ENCODE peak calls at places on chromosomes 3 and 15, in six cellular contexts. B is K562, K is A549, I is upper lobe of left lung, P is GM12878, Z is HepG2. M is an unnamed sample.

GRCh38 chr15:99312794-99313193 is 61.5 kb downstream of the LRRC28 start:
- ATAC-seq in I (no peak), B (no peak), K (no peak), P (no peak), Z (no peak), M (no peak)

GRCh38 chr3:66386011-66386924 is 114.6 kb downstream of the LRIG1 start:
- ATAC-seq in P (peak), K (no peak), I (no peak), Z (no peak), B (no peak), M (no peak)

GRCh38 chr15:85171736-85172135 is 190.1 kb downstream of the PDE8A start:
- ATAC-seq in P (no peak), K (no peak), I (no peak), B (no peak), Z (no peak), M (no peak)

GRCh38 chr3:169458323-169458722 is 205.2 kb downstream of the MECOM start:
- ATAC-seq in B (no peak), K (no peak), Z (no peak), I (no peak), P (no peak), M (no peak)

GRCh38 chr3:118408431-118408830 is 626.2 kb downstream of the IGSF11 start:
- ATAC-seq in B (no peak), I (no peak), K (no peak), Z (no peak), P (no peak), M (no peak)

GRCh38 chr3:12898980-12899755 is 57.8 kb upstream of the RPL32 start:
- ATAC-seq in Z (no peak), P (no peak), B (no peak), K (no peak), I (no peak), M (no peak)

GRCh38 chr3:25508901-25509300 is 80.8 kb downstream of the RARB start:
- ATAC-seq in I (no peak), Z (no peak), K (peak), P (no peak), B (no peak), M (peak)

GRCh38 chr3:14632445-14632930 is 19.1 kb upstream of the CCDC174 start:
- ATAC-seq in Z (peak), I (no peak), P (no peak), K (no peak), B (no peak), M (no peak)

GRCh38 chr15:98881526-98882517 is 125.8 kb downstream of the PGPEP1L start:
- ATAC-seq in I (no peak), B (peak), K (peak), P (peak), Z (peak), M (peak)

GRCh38 chr15:55698653-55699052 is 44.3 kb downstream of the PRTG start:
- ATAC-seq in P (no peak), B (no peak), I (no peak), K (no peak), Z (no peak), M (no peak)

GRCh38 chr3:142053244-142053643 is 96.1 kb downstream of the TFDP2 start:
- ATAC-seq in I (no peak), Z (no peak), B (no peak), K (no peak), P (no peak), M (no peak)

GRCh38 chr15:53416219-53416940 is 343.1 kb downstream of the WDR72 start:
- ATAC-seq in Z (no peak), P (no peak), K (no peak), B (no peak), I (no peak), M (no peak)

GRCh38 chr3:162391301-162391700 is 894.7 kb downstream of the OTOL1 start:
- ATAC-seq in Z (no peak), B (no peak), P (no peak), I (no peak), K (peak), M (no peak)

GRCh38 chr3:113287818-113288648 is 76.7 kb downstream of the BOC start:
- ATAC-seq in Z (peak), B (peak), P (peak), I (no peak), K (peak), M (peak)

GRCh38 chr3:50481992-50482391 is 21.4 kb downstream of the CACNA2D2 start:
- ATAC-seq in B (peak), P (no peak), I (peak), K (no peak), Z (peak), M (no peak)

GRCh38 chr15:93289951-93290350 is 200.9 kb upstream of the RGMA start:
- ATAC-seq in Z (no peak), I (no peak), K (no peak), B (no peak), P (no peak), M (no peak)

GRCh38 chr3:172175254-172175599 is 135.8 kb downstream of the FNDC3B start:
- ATAC-seq in P (no peak), B (no peak), K (no peak), I (no peak), Z (no peak), M (no peak)

GRCh38 chr3:13484861-13485590 is 4.9 kb downstream of the HDAC11 start:
- ATAC-seq in Z (peak), P (no peak), I (peak), B (peak), K (no peak), M (peak)

GRCh38 chr15:61681676-61682075 is 378.6 kb downstream of the VPS13C start:
- ATAC-seq in I (no peak), B (no peak), Z (no peak), P (no peak), K (no peak), M (no peak)

GRCh38 chr15:98518823-98519561 is 129.3 kb upstream of the IGF1R start:
- ATAC-seq in I (peak), K (peak), B (peak), Z (peak), P (peak), M (peak)

GRCh38 chr15:41965441-41966413 is 6.6 kb downstream of the EHD4 start:
- ATAC-seq in Z (no peak), P (no peak), B (no peak), K (no peak), I (no peak), M (no peak)

GRCh38 chr15:33448961-33449611 is 138.3 kb downstream of the RYR3 start:
- ATAC-seq in B (no peak), K (no peak), Z (no peak), I (no peak), P (no peak), M (no peak)

GRCh38 chr3:169133178-169134161 is 530.0 kb downstream of the MECOM start:
- ATAC-seq in Z (no peak), K (no peak), B (peak), I (no peak), P (no peak), M (no peak)

GRCh38 chr3:52881834-52882233 is 15.5 kb downstream of the STIMATE start:
- ATAC-seq in B (no peak), I (no peak), K (no peak), P (no peak), Z (no peak), M (no peak)

GRCh38 chr3:186476044-186476468 is 68.1 kb downstream of the CRYGS start:
- ATAC-seq in K (no peak), P (peak), Z (no peak), I (no peak), B (no peak), M (no peak)

GRCh38 chr15:41690636-41691035 is 30.4 kb downstream of the MGA start:
- ATAC-seq in I (peak), K (no peak), B (peak), P (peak), Z (peak), M (no peak)

GRCh38 chr15:32130823-32131222 is 100.5 kb downstream of the CHRNA7 start:
- ATAC-seq in P (no peak), B (no peak), K (no peak), Z (no peak), I (no peak), M (no peak)

GRCh38 chr3:98395111-98395510 is 4.6 kb downstream of the OR5K3 start:
- ATAC-seq in I (no peak), K (no peak), Z (no peak), P (no peak), B (no peak), M (no peak)

GRCh38 chr3:108283006-108283405 is 13.3 kb upstream of the HHLA2 start:
- ATAC-seq in B (no peak), Z (no peak), P (no peak), K (no peak), I (peak), M (no peak)

GRCh38 chr15:40160689-40161688 is at the start of gene BUB1B:
- ATAC-seq in K (peak), I (peak), Z (peak), P (peak), B (peak), M (peak)

GRCh38 chr3:43748179-43748578 is 57.4 kb downstream of the ABHD5 start:
- ATAC-seq in B (peak), Z (peak), I (no peak), K (peak), P (no peak), M (peak)

GRCh38 chr3:128311441-128311844 is 155.2 kb downstream of the DNAJB8 start:
- ATAC-seq in Z (no peak), K (no peak), P (no peak), B (no peak), I (no peak), M (no peak)

GRCh38 chr3:185992801-185993467 is 55.1 kb upstream of the TRA2B start:
- ATAC-seq in I (no peak), Z (no peak), K (no peak), B (no peak), P (no peak), M (peak)

GRCh38 chr15:62569460-62570404 is 404.6 kb upstream of the C2CD4B start:
- ATAC-seq in I (no peak), Z (peak), B (no peak), K (peak), P (no peak), M (peak)

GRCh38 chr3:185720326-185720725 is 104.5 kb downstream of the IGF2BP2 start:
- ATAC-seq in Z (no peak), P (no peak), K (no peak), I (no peak), B (no peak), M (no peak)

GRCh38 chr3:112319516-112320276 is 13.3 kb upstream of the CD200 start:
- ATAC-seq in Z (no peak), B (no peak), I (no peak), K (no peak), P (no peak), M (no peak)

GRCh38 chr3:141959921-141960554 is 83.6 kb downstream of the ATP1B3 start:
- ATAC-seq in Z (no peak), B (no peak), P (no peak), I (no peak), K (no peak), M (peak)

GRCh38 chr3:152046280-152046679 is 172.8 kb downstream of the SUCNR1 start:
- ATAC-seq in B (no peak), I (no peak), P (no peak), Z (no peak), K (no peak), M (no peak)

GRCh38 chr3:39724233-39724846 is 85.1 kb upstream of the MYRIP start:
- ATAC-seq in B (peak), K (peak), I (no peak), Z (peak), P (no peak), M (no peak)

GRCh38 chr3:149618151-149619123 is 39.4 kb downstream of the WWTR1 start:
- ATAC-seq in Z (no peak), I (no peak), B (no peak), K (peak), P (no peak), M (no peak)

GRCh38 chr3:129553771-129554170 is 10.8 kb downstream of the H1-8 start:
- ATAC-seq in B (peak), K (no peak), P (peak), Z (peak), I (no peak), M (no peak)
- TF ChIP-seq EP300 in B (no peak), K (no peak), P (no peak), Z (no peak), I (no peak), M (no peak)

GRCh38 chr15:79092382-79092781 is 1.8 kb upstream of the RASGRF1 start:
- ATAC-seq in Z (no peak), P (no peak), B (no peak), I (peak), K (no peak), M (no peak)

GRCh38 chr15:79091204-79091867 is 756 bp upstream of the RASGRF1 start:
- ATAC-seq in B (no peak), K (peak), Z (peak), P (peak), I (no peak), M (no peak)

GRCh38 chr15:79089890-79090486 is 592 bp downstream of the RASGRF1 start:
- ATAC-seq in P (no peak), I (no peak), Z (peak), K (no peak), B (no peak), M (no peak)

GRCh38 chr15:79089331-79089889 is 1.2 kb downstream of the RASGRF1 start:
- ATAC-seq in Z (peak), P (no peak), I (no peak), K (no peak), B (no peak), M (no peak)

GRCh38 chr15:79090487-79091203 is at the start of gene RASGRF1:
- ATAC-seq in Z (no peak), I (no peak), B (no peak), P (no peak), K (no peak), M (no peak)
- H3K4me3 ChIP-seq in Z (no peak), I (peak), B (no peak), P (no peak), K (peak), M (no peak)

GRCh38 chr3:3464131-3464530 is 284.6 kb upstream of the CRBN start:
- ATAC-seq in Z (no peak), I (no peak), B (no peak), K (no peak), P (no peak), M (no peak)

GRCh38 chr3:3461317-3461716 is 281.8 kb upstream of the CRBN start:
- ATAC-seq in K (no peak), B (no peak), Z (no peak), I (no peak), P (no peak), M (no peak)
- TF ChIP-seq EP300 in K (no peak), B (no peak), Z (no peak), I (no peak), P (no peak), M (no peak)

GRCh38 chr15:95259513-95259912 is 1028.2 kb downstream of the MCTP2 start:
- ATAC-seq in I (peak), P (peak), B (peak), K (peak), Z (peak), M (peak)
- H3K4me3 ChIP-seq in I (no peak), P (no peak), B (no peak), K (no peak), Z (no peak), M (no peak)

M was measured in gastroesophageal sphincter.